ENCODE peak calls at places on chromosomes 16 and 17, in seven cellular contexts. I is endodermal cell, W is brain microvascular endothelial cell, N is ascending aorta, C is GM23248, K is fibroblast of the aortic adventitia, D is gastrocnemius medialis. U is an unnamed sample.

GRCh38 chr17:83181991-83182619 is 102.7 kb downstream of the METRNL start:
- DNase-seq in C (no peak), N (peak), W (no peak), I (peak), D (no peak), K (no peak), U (no peak)

GRCh38 chr17:80782536-80783427 is 208.9 kb upstream of the CHMP6 start:
- DNase-seq in C (peak), I (peak), D (no peak), K (no peak), N (peak), W (peak), U (no peak)

GRCh38 chr17:50550661-50551432 is 3.9 kb downstream of the SPATA20 start:
- DNase-seq in C (peak), W (peak), D (peak), K (peak), I (peak), N (peak), U (peak)

GRCh38 chr16:22050963-22051362 is 41.4 kb upstream of the VWA3A start:
- DNase-seq in D (no peak), C (no peak), I (no peak), W (no peak), N (no peak), K (no peak), U (no peak)

GRCh38 chr17:39132192-39132600 is 19.2 kb downstream of the PLXDC1 start:
- DNase-seq in I (peak), K (peak), W (peak), D (peak), N (no peak), C (peak), U (peak)

GRCh38 chr17:75565066-75565465 is 22.5 kb upstream of the MYO15B start:
- DNase-seq in C (peak), D (no peak), N (no peak), I (peak), W (no peak), K (peak), U (peak)

GRCh38 chr16:5001571-5001970 is 32.2 kb downstream of the NAGPA start:
- DNase-seq in C (no peak), N (no peak), K (no peak), I (no peak), D (no peak), W (no peak), U (no peak)

GRCh38 chr17:76527430-76528111 is 9.9 kb downstream of the CYGB start:
- DNase-seq in K (peak), N (peak), W (peak), D (peak), C (no peak), I (peak), U (peak)

GRCh38 chr17:72916991-72917390 is 175.5 kb downstream of the SLC39A11 start:
- DNase-seq in K (no peak), I (no peak), N (no peak), D (no peak), C (no peak), W (no peak), U (no peak)

GRCh38 chr17:68509151-68510057 is 2.8 kb upstream of the PRKAR1A start:
- DNase-seq in C (no peak), D (peak), N (no peak), I (peak), K (no peak), W (no peak), U (no peak)

DNA sequence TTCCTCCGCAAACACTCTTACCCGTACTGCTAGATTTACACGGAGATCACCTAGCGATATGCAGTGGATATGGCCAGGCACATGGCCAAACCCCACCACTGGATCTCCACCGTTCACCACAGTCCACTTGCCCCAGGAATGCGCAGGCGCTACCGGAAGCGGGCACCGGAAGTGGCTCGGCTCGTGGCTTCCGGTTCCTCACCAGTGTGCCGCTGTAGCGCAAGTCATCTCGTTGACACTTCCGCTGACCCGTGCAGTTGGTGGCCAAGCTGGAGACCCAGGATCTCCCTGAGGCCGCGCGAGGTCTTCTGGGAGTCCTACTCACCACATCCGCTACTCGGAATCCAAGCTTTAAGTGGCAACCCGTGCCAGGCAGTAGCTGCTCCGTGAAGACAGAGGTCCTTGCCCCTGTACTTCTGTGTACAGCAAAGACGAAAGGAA is 11.5 kb downstream of the ZNF597 start:
- DNase-seq in W (peak), C (peak), D (no peak), K (peak), N (peak), I (no peak), U (no peak)
- H3K4me3 ChIP-seq in W (peak), C (peak), D (peak), K (peak), N (no peak), I (no peak), U (peak)

GRCh38 chr16:73036074-73036826 is 11.7 kb downstream of the ZFHX3 start:
- DNase-seq in W (no peak), D (no peak), C (no peak), I (peak), K (no peak), N (no peak), U (no peak)

GRCh38 chr16:73034374-73034773 is 13.6 kb downstream of the ZFHX3 start:
- DNase-seq in I (peak), D (no peak), W (no peak), N (no peak), K (no peak), C (no peak), U (no peak)

GRCh38 chr16:73031155-73031866 is 16.6 kb downstream of the ZFHX3 start:
- DNase-seq in I (peak), C (peak), D (no peak), W (no peak), N (no peak), K (no peak), U (no peak)

GRCh38 chr16:73033271-73033998 is 14.5 kb downstream of the ZFHX3 start:
- DNase-seq in D (peak), I (peak), N (no peak), C (no peak), W (no peak), K (no peak), U (no peak)

GRCh38 chr16:73032548-73033270 is 15.2 kb downstream of the ZFHX3 start:
- DNase-seq in I (peak), C (no peak), N (no peak), W (no peak), K (no peak), D (no peak), U (no peak)
- H3K4me3 ChIP-seq in I (peak), C (no peak), N (no peak), W (no peak), K (no peak), D (peak), U (no peak)

GRCh38 chr17:14303343-14304221 is 2.7 kb downstream of the HS3ST3B1 start:
- DNase-seq in C (peak), N (no peak), D (no peak), K (peak), W (no peak), I (peak), U (no peak)

GRCh38 chr17:14302421-14303099 is 1.7 kb downstream of the HS3ST3B1 start:
- DNase-seq in K (peak), W (peak), N (peak), C (peak), I (peak), D (peak), U (no peak)

GRCh38 chr17:14305785-14306496 is 5.1 kb downstream of the HS3ST3B1 start:
- DNase-seq in I (no peak), W (no peak), N (no peak), K (peak), D (no peak), C (peak), U (no peak)

GRCh38 chr17:14304876-14305636 is 4.2 kb downstream of the HS3ST3B1 start:
- DNase-seq in I (peak), N (no peak), D (no peak), C (peak), W (no peak), K (peak), U (no peak)

GRCh38 chr17:14304222-14304844 is 3.5 kb downstream of the HS3ST3B1 start:
- DNase-seq in C (no peak), I (peak), K (peak), W (no peak), D (no peak), N (no peak), U (no peak)
- H3K4me3 ChIP-seq in C (peak), I (peak), K (peak), W (peak), D (no peak), N (no peak), U (peak)

GRCh38 chr17:28746611-28747045 is 2.8 kb downstream of the TRAF4 start:
- DNase-seq in W (no peak), K (no peak), N (no peak), D (no peak), C (no peak), I (peak), U (peak)
- H3K4me3 ChIP-seq in W (no peak), K (peak), N (no peak), D (no peak), C (no peak), I (peak), U (peak)

DNA sequence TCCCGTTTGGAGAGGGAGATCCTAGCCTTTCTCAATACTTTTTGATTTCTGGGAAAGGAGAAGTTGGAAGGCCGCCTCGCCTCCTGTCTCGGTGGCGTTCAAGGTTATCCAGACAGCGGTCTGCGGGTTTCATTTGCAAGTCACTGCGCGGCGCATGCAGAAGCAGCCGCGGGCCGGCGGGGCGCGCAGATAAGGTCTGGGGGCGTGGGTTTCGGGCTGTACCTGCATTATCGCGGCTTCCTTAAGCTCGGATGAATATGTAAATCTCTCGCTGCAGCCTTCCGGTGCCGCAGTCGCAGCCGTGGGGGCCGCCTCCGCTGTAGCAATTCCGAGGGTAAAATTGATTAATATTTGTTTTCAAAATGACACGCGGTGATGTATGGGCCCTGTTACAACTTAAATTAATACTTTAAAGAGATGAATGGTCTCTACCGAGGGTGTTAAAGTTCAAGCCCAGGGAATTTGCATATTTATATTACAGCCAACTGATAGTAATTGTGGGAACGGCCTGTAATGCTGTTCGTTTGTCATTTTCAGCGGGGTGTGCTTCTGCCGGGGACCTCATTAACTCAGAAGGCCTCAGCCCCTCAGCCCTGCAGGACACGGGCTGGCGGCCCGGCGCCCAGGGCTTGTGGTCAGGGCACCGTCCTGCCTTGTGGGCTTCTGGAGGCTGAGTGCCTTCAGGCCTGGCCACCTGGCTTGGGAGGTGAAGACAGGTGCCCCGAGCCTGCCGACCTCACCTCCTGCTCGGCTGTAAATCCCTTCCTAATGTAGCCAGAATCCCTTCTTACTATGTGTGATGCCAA is 99.4 kb downstream of the CYLD start:
- DNase-seq in K (peak), N (no peak), C (peak), W (no peak), D (no peak), I (peak), U (no peak)
- H3K4me3 ChIP-seq in K (peak), N (peak), C (no peak), W (peak), D (peak), I (peak), U (peak)

GRCh38 chr16:31071861-31072260 is 2.2 kb downstream of the ZNF668 start:
- DNase-seq in N (no peak), I (no peak), W (peak), K (peak), D (no peak), C (peak), U (peak)
- H3K4me3 ChIP-seq in N (no peak), I (peak), W (peak), K (peak), D (peak), C (peak), U (peak)

GRCh38 chr17:67364847-67365761 is 1.3 kb downstream of the PSMD12 start:
- DNase-seq in W (no peak), N (no peak), K (no peak), C (no peak), D (peak), I (no peak), U (no peak)

GRCh38 chr17:67360880-67361279 is 5.5 kb downstream of the PSMD12 start:
- DNase-seq in I (no peak), D (no peak), W (no peak), C (no peak), K (no peak), N (no peak), U (no peak)

GRCh38 chr17:67362173-67362572 is 4.2 kb downstream of the PSMD12 start:
- DNase-seq in D (no peak), I (no peak), W (no peak), C (no peak), K (no peak), N (no peak), U (no peak)

GRCh38 chr17:67366193-67367157 is at the start of gene PSMD12:
- DNase-seq in K (peak), I (peak), D (peak), C (peak), N (peak), W (peak), U (peak)

GRCh38 chr17:67365762-67366192 is 600 bp downstream of the PSMD12 start:
- DNase-seq in C (peak), D (peak), N (no peak), I (no peak), W (peak), K (peak), U (peak)
- H3K4me3 ChIP-seq in C (peak), D (peak), N (peak), I (peak), W (peak), K (peak), U (peak)

GRCh38 chr16:57534881-57535658 is 1.3 kb downstream of the CCDC102A start:
- DNase-seq in W (no peak), D (peak), N (peak), K (no peak), C (peak), I (peak), U (no peak)
- H3K4me3 ChIP-seq in W (peak), D (peak), N (peak), K (peak), C (peak), I (peak), U (peak)

DNA sequence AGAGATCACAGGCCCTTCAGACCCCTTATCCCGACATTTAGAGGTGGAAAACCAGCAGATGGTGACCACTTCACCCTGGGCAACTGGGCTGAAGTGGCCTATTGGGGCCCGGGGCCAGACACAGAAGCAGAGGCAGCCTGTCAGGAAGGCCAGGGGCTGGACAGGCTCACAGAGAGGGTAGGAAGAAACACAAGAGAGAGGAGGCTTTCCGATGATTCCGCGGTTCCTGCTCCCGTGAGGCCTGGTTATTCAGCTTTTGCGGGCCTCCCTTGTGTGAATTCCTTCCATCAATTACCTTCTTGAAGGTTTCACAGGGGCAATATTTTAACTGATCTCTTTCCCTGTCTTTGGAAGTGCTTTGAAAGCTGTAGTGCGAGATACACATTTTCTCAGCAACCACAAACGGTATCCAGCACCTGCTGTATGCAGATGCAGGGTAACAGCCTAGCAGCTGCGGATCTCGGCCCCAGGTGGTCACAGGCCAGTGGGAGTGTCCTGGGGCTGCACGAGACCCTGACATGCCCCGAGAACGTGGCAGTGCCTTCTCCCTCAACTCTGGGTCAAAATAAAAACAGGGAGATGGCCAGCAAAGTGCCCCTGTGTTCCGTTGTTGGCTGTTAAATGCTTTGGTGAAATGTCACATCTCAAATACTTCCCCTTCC is 11.6 kb upstream of the CMIP start:
- DNase-seq in K (no peak), C (no peak), D (no peak), N (no peak), W (no peak), I (no peak), U (no peak)
- H3K4me3 ChIP-seq in K (no peak), C (no peak), D (no peak), N (no peak), W (no peak), I (no peak), U (no peak)

U was measured in skeletal muscle cell.